ENCODE peak calls at places on chromosome 2, in seven cellular contexts. X is adrenal gland, C is heart left ventricle, W is Peyer's patch, O is body of pancreas, Y is A549, G is IMR-90. B is an unnamed sample. For H3K4me1, the result is how much of the 10 kb centered on the place peaks cover.

GRCh38 chr2:63737085-63737701 is 104.5 kb upstream of the UGP2 start:
- DNase-seq in Y (no peak), G (no peak), C (no peak), O (peak), X (peak), W (no peak), B (no peak)

GRCh38 chr2:81206216-81206615 is 901.7 kb upstream of the LRRTM1 start:
- DNase-seq in W (no peak), C (no peak), O (no peak), X (no peak), G (no peak), Y (no peak), B (no peak)

GRCh38 chr2:42914314-42914713 is 121.9 kb upstream of the HAAO start:
- DNase-seq in O (no peak), G (no peak), X (no peak), Y (no peak), W (no peak), C (no peak), B (no peak)

GRCh38 chr2:75020476-75020875 is 62.0 kb downstream of the POLE4 start:
- DNase-seq in W (no peak), O (no peak), Y (no peak), G (no peak), X (no peak), C (no peak), B (no peak)

GRCh38 chr2:110114007-110114591 is 1.5 kb downstream of the MALL start:
- DNase-seq in X (peak), Y (peak), O (peak), C (no peak), W (no peak), G (no peak), B (no peak)

GRCh38 chr2:106028192-106028591 is 165.9 kb downstream of the UXS1 start:
- DNase-seq in W (no peak), O (no peak), C (no peak), Y (no peak), X (no peak), G (no peak), B (no peak)

GRCh38 chr2:54603796-54604195 is 119.7 kb upstream of the EML6 start:
- DNase-seq in G (no peak), W (no peak), X (no peak), O (no peak), Y (no peak), C (no peak), B (no peak)

GRCh38 chr2:58606799-58607198 is 365.7 kb upstream of the FANCL start:
- DNase-seq in O (no peak), C (no peak), W (no peak), X (no peak), Y (no peak), G (peak), B (no peak)

GRCh38 chr2:28979576-28980366 is 1.3 kb upstream of the TOGARAM2 start:
- DNase-seq in W (no peak), G (no peak), X (peak), C (no peak), Y (no peak), O (peak), B (no peak)

GRCh38 chr2:43714164-43714563 is 37.9 kb upstream of the C1GALT1C1L start:
- DNase-seq in X (no peak), G (peak), O (no peak), W (no peak), Y (no peak), C (no peak), B (no peak)

GRCh38 chr2:219562049-219563020 is 9.0 kb downstream of the OBSL1 start:
- DNase-seq in Y (no peak), G (no peak), W (no peak), C (peak), X (no peak), O (no peak), B (no peak)

GRCh38 chr2:66869076-66869475 is 434.2 kb downstream of the MEIS1 start:
- DNase-seq in W (no peak), X (no peak), G (peak), O (no peak), Y (no peak), C (no peak), B (no peak)

GRCh38 chr2:149743842-149744468 is 156.4 kb upstream of the MMADHC start:
- DNase-seq in O (no peak), X (no peak), Y (no peak), C (no peak), G (peak), W (no peak), B (no peak)

GRCh38 chr2:26720322-26721166 is 28.0 kb downstream of the KCNK3 start:
- DNase-seq in W (peak), C (peak), G (peak), O (peak), Y (peak), X (peak), B (peak)

GRCh38 chr2:69489793-69490192 is 52.6 kb upstream of the NFU1 start:
- DNase-seq in X (no peak), G (peak), O (no peak), Y (no peak), W (no peak), C (no peak), B (no peak)

GRCh38 chr2:5696351-5696740 is 4.2 kb downstream of the SOX11 start:
- DNase-seq in C (no peak), O (no peak), G (peak), X (no peak), Y (no peak), W (no peak), B (no peak)

GRCh38 chr2:235940330-235940729 is 227.9 kb downstream of the GBX2 start:
- DNase-seq in G (peak), X (peak), O (no peak), W (no peak), Y (peak), C (peak), B (no peak)

GRCh38 chr2:219559156-219559915 is 12.0 kb downstream of the OBSL1 start:
- DNase-seq in C (no peak), O (no peak), Y (no peak), W (no peak), G (no peak), X (no peak), B (no peak)

GRCh38 chr2:224343226-224343625 is 58.7 kb downstream of the FAM124B start:
- DNase-seq in X (no peak), G (no peak), C (no peak), W (no peak), O (no peak), Y (no peak), B (no peak)

GRCh38 chr2:56741601-56742102 is 557.9 kb downstream of the CCDC85A start:
- DNase-seq in O (peak), G (peak), X (peak), W (no peak), C (no peak), Y (peak), B (no peak)

GRCh38 chr2:27720004-27720551 is 51.4 kb upstream of the MRPL33 start:
- DNase-seq in X (peak), G (peak), Y (peak), C (no peak), W (no peak), O (no peak), B (no peak)

GRCh38 chr2:191174539-191174938 is 23.7 kb upstream of the STAT4 start:
- DNase-seq in O (no peak), C (no peak), Y (no peak), X (no peak), W (no peak), G (no peak), B (no peak)

GRCh38 chr2:206202446-206202845 is 42.8 kb downstream of the EEF1B2 start:
- DNase-seq in O (no peak), C (no peak), W (no peak), X (peak), G (no peak), Y (no peak), B (no peak)

GRCh38 chr2:224802407-224802806 is 86.2 kb upstream of the CCDC195 start:
- DNase-seq in O (no peak), X (no peak), C (no peak), W (no peak), Y (no peak), G (peak), B (no peak)

GRCh38 chr2:234422242-234422641 is 74.6 kb downstream of the ARL4C start:
- DNase-seq in Y (peak), W (no peak), X (peak), G (peak), O (no peak), C (no peak), B (no peak)

GRCh38 chr2:147172493-147173185 is 672.2 kb upstream of the ACVR2A start:
- DNase-seq in W (no peak), G (no peak), Y (no peak), C (no peak), O (no peak), X (no peak), B (no peak)

GRCh38 chr2:240572141-240573031 is 4.1 kb downstream of the RNPEPL1 start:
- DNase-seq in Y (no peak), G (no peak), X (no peak), W (no peak), C (no peak), O (peak), B (peak)

GRCh38 chr2:35976611-35977010 is 379.0 kb upstream of the CRIM1 start:
- DNase-seq in G (no peak), Y (no peak), O (no peak), X (no peak), W (no peak), C (no peak), B (no peak)

GRCh38 chr2:145323512-145323911 is 803.6 kb upstream of the ZEB2 start:
- DNase-seq in C (no peak), W (no peak), O (no peak), X (no peak), G (peak), Y (no peak), B (no peak)

GRCh38 chr2:111671426-111672150 is 212.4 kb downstream of the ANAPC1 start:
- DNase-seq in X (peak), W (no peak), O (peak), C (peak), G (no peak), Y (no peak), B (peak)

GRCh38 chr2:113217455-113218282 is 43.9 kb downstream of the PSD4 start:
- DNase-seq in G (no peak), Y (no peak), X (no peak), W (no peak), C (peak), O (no peak), B (no peak)

GRCh38 chr2:6077585-6077984 is 385.4 kb downstream of the SOX11 start:
- DNase-seq in O (no peak), Y (no peak), G (no peak), C (no peak), X (no peak), W (no peak), B (no peak)

GRCh38 chr2:99867690-99868089 is 274.7 kb downstream of the AFF3 start:
- DNase-seq in W (no peak), G (peak), C (no peak), Y (no peak), X (peak), O (no peak), B (no peak)

GRCh38 chr2:82652117-82652516 is 1807.0 kb downstream of the SUCLG1 start:
- DNase-seq in C (no peak), O (no peak), W (no peak), X (no peak), Y (no peak), G (no peak), B (no peak)

GRCh38 chr2:109369671-109370191 is 240.7 kb downstream of the SH3RF3 start:
- DNase-seq in X (no peak), C (no peak), Y (no peak), O (no peak), W (peak), G (no peak), B (no peak)

GRCh38 chr2:150911766-150912280 is 349.8 kb downstream of the RBM43 start:
- DNase-seq in O (peak), G (peak), X (peak), C (peak), Y (peak), W (peak), B (peak)

DNA sequence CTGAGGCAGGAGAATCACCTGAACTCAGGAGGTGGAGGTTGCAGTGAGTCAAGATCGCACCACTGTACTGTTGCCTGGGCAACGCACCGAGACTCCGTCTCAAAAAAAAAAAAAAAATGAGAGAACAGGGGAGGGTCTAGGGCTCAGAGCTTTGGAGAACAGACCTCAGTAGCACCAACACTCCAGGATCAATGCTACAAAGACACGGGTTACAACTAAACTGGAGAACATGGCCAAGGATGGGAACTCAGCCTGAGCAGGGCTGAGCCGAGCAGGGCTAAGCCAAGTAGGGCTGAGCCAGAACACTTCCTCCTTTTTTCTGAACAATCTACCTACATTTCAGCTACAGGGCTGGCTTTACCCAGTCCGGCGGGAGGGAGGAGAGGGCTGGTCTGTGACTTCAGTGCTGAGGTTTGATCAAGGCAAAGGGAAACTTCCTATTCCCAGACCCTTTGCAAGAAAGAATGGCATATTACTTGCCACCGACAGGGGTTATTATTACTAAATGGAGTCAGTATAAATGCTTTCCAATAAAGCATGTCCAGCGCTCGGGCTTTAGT is 2.9 kb upstream of the CASP8 start:
- DNase-seq in C (peak), G (peak), Y (peak), O (peak), X (peak), W (peak), B (no peak)
- TF ChIP-seq POLR2A in C (no peak), G (no peak), Y (no peak), O (no peak), X (no peak), W (no peak), B (no peak)

GRCh38 chr2:121256720-121257475 is 28.1 kb downstream of the TFCP2L1 start:
- DNase-seq in Y (no peak), X (no peak), O (no peak), W (no peak), C (no peak), G (no peak), B (no peak)
- H3K27ac ChIP-seq in Y (no peak), X (no peak), O (no peak), W (peak), C (no peak), G (no peak), B (no peak)

DNA sequence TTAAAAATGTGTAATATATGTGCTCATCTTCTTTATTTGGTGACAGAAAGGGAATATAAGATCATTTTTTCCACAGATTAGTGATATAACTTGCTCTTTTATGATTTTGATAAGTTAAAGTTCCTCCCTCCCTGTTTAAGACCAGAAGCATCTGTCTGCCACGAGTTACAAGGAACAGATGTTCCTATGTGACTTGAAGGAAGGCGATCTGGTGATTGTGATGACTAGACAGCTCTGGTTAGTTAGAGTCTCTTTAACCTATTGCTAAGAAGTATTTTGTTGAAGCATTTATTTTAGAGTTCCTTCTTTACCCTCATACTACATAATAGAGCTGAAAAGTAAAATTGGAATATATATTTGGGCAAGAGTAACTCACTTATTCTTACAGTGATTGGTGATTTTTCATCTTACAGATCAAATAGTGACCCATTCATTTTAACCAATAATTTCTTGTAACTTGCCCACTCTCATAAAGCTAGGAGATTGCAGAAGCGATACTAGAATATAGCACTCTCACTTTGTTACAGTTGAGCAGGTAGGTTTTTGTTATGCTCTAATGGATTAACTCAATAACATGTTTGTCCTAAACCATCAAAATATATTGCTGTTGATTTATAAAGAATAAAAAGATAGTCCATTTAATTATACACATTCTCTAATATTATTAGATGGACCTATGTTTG is 218.7 kb downstream of the SLC4A10 start:
- DNase-seq in O (no peak), C (no peak), X (no peak), W (no peak), Y (no peak), G (no peak), B (no peak)
- H3K4me1 ChIP-seq in O (under half), C (under half), X (under half), W (under half), Y (under half), G (under half), B (under half)

GRCh38 chr2:84849271-84849952 is 31.5 kb downstream of the TRABD2A start:
- DNase-seq in W (no peak), X (no peak), C (no peak), Y (no peak), O (no peak), G (peak), B (no peak)
- TF ChIP-seq POLR2A in W (no peak), X (no peak), C (no peak), Y (no peak), O (no peak), G (no peak), B (no peak)

GRCh38 chr2:162340822-162341221 is 3.1 kb upstream of the GCA start:
- DNase-seq in O (no peak), C (no peak), Y (no peak), G (no peak), W (no peak), X (no peak), B (no peak)

GRCh38 chr2:162343824-162344616 is at the start of gene GCA:
- DNase-seq in G (peak), X (peak), O (peak), Y (peak), W (peak), C (peak), B (peak)

GRCh38 chr2:162342841-162343240 is 1.1 kb upstream of the GCA start:
- DNase-seq in X (no peak), W (no peak), G (no peak), C (no peak), O (no peak), Y (no peak), B (no peak)

GRCh38 chr2:162343492-162343823 is 474 bp upstream of the GCA start:
- DNase-seq in G (no peak), O (no peak), X (no peak), C (no peak), W (no peak), Y (no peak), B (no peak)

DNA sequence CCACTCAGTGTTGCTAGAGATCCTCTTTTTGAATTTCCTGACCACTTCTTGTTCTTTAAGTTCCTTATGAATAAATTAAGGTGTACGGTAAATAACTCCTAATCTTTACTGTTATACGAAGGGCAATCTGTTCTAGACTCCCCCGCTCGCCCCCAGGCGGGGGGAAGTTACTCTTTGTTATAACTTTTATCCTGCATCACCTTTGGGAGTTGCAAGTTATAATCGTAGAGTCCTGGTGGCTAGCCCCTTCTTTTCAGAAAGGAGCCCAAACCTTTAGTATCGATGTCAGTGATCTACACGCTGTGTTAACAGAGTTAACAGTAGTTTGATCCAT is 652 bp downstream of the GCA start:
- DNase-seq in X (no peak), O (no peak), C (no peak), G (no peak), W (no peak), Y (peak), B (no peak)
- H3K27ac ChIP-seq in X (peak), O (peak), C (peak), G (no peak), W (peak), Y (peak), B (peak)

B was measured in gastrocnemius medialis.